ENCODE peak calls at places on chromosomes 11 and 22, in eight cellular contexts. M, N, Y, P, C, B, U and H are unnamed samples.

GRCh38 chr11:20035701-20036601 is 124.3 kb downstream of the DBX1 start:
- DNase-seq in U (no peak), C (no peak), B (no peak), P (no peak), M (no peak), Y (no peak), N (no peak), H (no peak)

GRCh38 chr11:13287681-13288080 is 10.1 kb downstream of the BMAL1 start:
- DNase-seq in B (no peak), Y (no peak), C (no peak), N (no peak), M (no peak), P (no peak), U (no peak), H (no peak)

GRCh38 chr11:1762537-1763302 is 1.0 kb downstream of the CTSD start:
- DNase-seq in Y (no peak), C (no peak), M (peak; percentile 86), P (peak; percentile 62), B (no peak), N (no peak), U (peak; percentile 84), H (no peak)

GRCh38 chr11:61554172-61554988 is 26.5 kb downstream of the SYT7 start:
- DNase-seq in N (no peak), Y (no peak), U (no peak), C (no peak), B (no peak), P (no peak), M (no peak), H (no peak)

GRCh38 chr11:96658436-96658835 is 268.6 kb downstream of the JRKL start:
- DNase-seq in Y (no peak), P (no peak), N (no peak), U (no peak), M (no peak), B (no peak), C (no peak), H (no peak)

GRCh38 chr11:74559110-74559933 is 33.1 kb upstream of the POLD3 start:
- DNase-seq in U (no peak), Y (no peak), C (no peak), B (no peak), M (no peak), N (no peak), P (no peak), H (no peak)

GRCh38 chr22:32744560-32744959 is 56.9 kb upstream of the TIMP3 start:
- DNase-seq in Y (no peak), B (no peak), C (no peak), P (no peak), N (no peak), M (no peak), U (no peak), H (no peak)

GRCh38 chr11:107898270-107898669 is 30.0 kb upstream of the RAB39A start:
- DNase-seq in U (no peak), P (no peak), C (peak; percentile 40), B (no peak), Y (peak; percentile 44), N (peak; percentile 28), M (no peak), H (no peak)

GRCh38 chr11:94776351-94777321 is 8.5 kb downstream of the AMOTL1 start:
- DNase-seq in B (no peak), U (peak; percentile 20), P (no peak), M (no peak), Y (peak; percentile 41), N (no peak), C (peak; percentile 14), H (peak; percentile 21)

GRCh38 chr11:75734491-75735180 is 17.0 kb downstream of the MOGAT2 start:
- DNase-seq in M (no peak), C (peak; percentile 25), B (no peak), P (no peak), Y (no peak), N (no peak), U (no peak), H (no peak)

GRCh38 chr11:117319214-117319840 is 3.3 kb upstream of the BACE1 start:
- DNase-seq in C (no peak), P (no peak), U (no peak), M (no peak), N (no peak), B (no peak), Y (no peak), H (no peak)

GRCh38 chr11:130581631-130582030 is 133.2 kb downstream of the ADAMTS15 start:
- DNase-seq in C (peak; percentile 61), B (no peak), N (no peak), P (no peak), U (no peak), M (no peak), Y (no peak), H (no peak)

GRCh38 chr22:29346659-29347058 is 31.2 kb upstream of the RASL10A start:
- DNase-seq in B (no peak), P (peak; percentile 43), N (peak; percentile 92), Y (no peak), U (no peak), M (no peak), C (no peak), H (no peak)

GRCh38 chr11:104705475-104706195 is 192.6 kb downstream of the CASP12 start:
- DNase-seq in M (no peak), C (peak; percentile 96), Y (no peak), N (no peak), U (no peak), B (no peak), P (peak; percentile 63), H (peak; percentile 34)

GRCh38 chr22:28882545-28882877 is 861 bp upstream of the ZNRF3 start:
- DNase-seq in B (no peak), Y (no peak), C (peak; percentile 23), U (no peak), M (no peak), N (no peak), P (no peak), H (peak; percentile 38)

GRCh38 chr22:49979587-49980264 is 19.2 kb downstream of the PIM3 start:
- DNase-seq in N (peak; percentile 60), M (peak; percentile 12), Y (peak; percentile 73), C (peak; percentile 70), B (no peak), P (peak; percentile 51), U (peak; percentile 39), H (no peak)

GRCh38 chr22:36339171-36340065 is 48.3 kb downstream of the MYH9 start:
- DNase-seq in M (no peak), B (no peak), U (no peak), C (no peak), P (no peak), N (no peak), Y (no peak), H (no peak)
- H3K36me3 ChIP-seq in M (peaks cover 27% of the 10 kb centered on the region), B (peaks cover 57% of the 10 kb centered on the region), U (peaks cover 9% of the 10 kb centered on the region), C (peaks cover 32% of the 10 kb centered on the region), P (peaks cover 13% of the 10 kb centered on the region), N (peaks cover 57% of the 10 kb centered on the region), Y (no peaks in the 10 kb centered on the region), H (peaks cover 100% of the 10 kb centered on the region)

GRCh38 chr22:41672780-41673509 is 15.7 kb downstream of the SNU13 start:
- DNase-seq in B (no peak), Y (no peak), M (no peak), N (no peak), C (no peak), P (no peak), U (no peak), H (no peak)

GRCh38 chr22:41681616-41682015 is 7.1 kb downstream of the SNU13 start:
- DNase-seq in M (no peak), C (no peak), Y (no peak), B (no peak), N (no peak), P (no peak), U (no peak), H (no peak)

GRCh38 chr22:41674941-41675340 is 13.7 kb downstream of the SNU13 start:
- DNase-seq in Y (no peak), P (no peak), N (no peak), B (no peak), M (no peak), U (no peak), C (no peak), H (no peak)

GRCh38 chr22:41676134-41676533 is 12.5 kb downstream of the SNU13 start:
- DNase-seq in P (no peak), C (no peak), B (no peak), Y (no peak), M (no peak), N (no peak), U (no peak), H (no peak)
- H3K36me3 ChIP-seq in P (peaks cover 5% of the 10 kb centered on the region), C (peaks cover 9% of the 10 kb centered on the region), B (peaks cover 28% of the 10 kb centered on the region), Y (peaks cover 7% of the 10 kb centered on the region), M (peaks cover 23% of the 10 kb centered on the region), N (peaks cover 51% of the 10 kb centered on the region), U (no peaks in the 10 kb centered on the region), H (peaks cover 17% of the 10 kb centered on the region)

GRCh38 chr11:70493891-70494290 is 95.6 kb downstream of the CTTN start:
- DNase-seq in P (peak; percentile 17), N (no peak), B (no peak), Y (no peak), M (peak; percentile 26), C (no peak), U (no peak), H (no peak)
- H3K36me3 ChIP-seq in P (no peaks in the 10 kb centered on the region), N (no peaks in the 10 kb centered on the region), B (no peaks in the 10 kb centered on the region), Y (no peaks in the 10 kb centered on the region), M (peaks cover 2% of the 10 kb centered on the region), C (no peaks in the 10 kb centered on the region), U (no peaks in the 10 kb centered on the region), H (no peaks in the 10 kb centered on the region)

DNA sequence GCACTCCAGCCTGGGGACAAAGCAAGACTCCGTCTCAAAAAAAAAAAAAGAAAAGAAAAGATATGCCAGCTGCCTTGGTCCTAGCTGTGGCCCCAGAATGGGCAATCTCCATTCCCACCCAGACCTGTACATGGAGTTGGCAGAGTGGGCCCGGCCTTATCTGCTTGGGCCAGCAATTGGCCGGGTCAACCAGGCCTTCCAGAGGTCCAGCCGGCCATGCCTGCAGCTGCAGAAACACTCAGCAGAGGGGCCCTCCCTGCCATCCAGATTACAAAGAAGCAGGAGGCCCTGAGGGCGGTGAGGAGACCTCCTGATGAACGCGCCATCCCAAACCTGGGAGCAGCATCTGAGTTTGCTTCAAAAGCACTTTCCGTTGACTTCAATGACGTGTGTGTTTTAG is 26.9 kb upstream of the ARFGAP3 start:
- DNase-seq in N (no peak), P (no peak), M (no peak), Y (no peak), C (no peak), U (no peak), B (no peak), H (no peak)
- H3K36me3 ChIP-seq in N (peaks cover 59% of the 10 kb centered on the region), P (peaks cover 18% of the 10 kb centered on the region), M (peaks cover 18% of the 10 kb centered on the region), Y (no peaks in the 10 kb centered on the region), C (no peaks in the 10 kb centered on the region), U (no peaks in the 10 kb centered on the region), B (peaks cover 80% of the 10 kb centered on the region), H (no peaks in the 10 kb centered on the region)